ENCODE peak calls at places on chromosomes 6 and 20, in six cellular contexts. I, G, Q, W, D and O are unnamed samples.
A peak's percentile ranks its signal among the peaks of the same experiment; 100 is the strongest.

GRCh38 chr6:33772114-33772830 is 16.7 kb downstream of the LEMD2 start:
- DNase-seq in I (no peak), G (no peak), Q (no peak), W (no peak), D (no peak), O (no peak)

GRCh38 chr6:112744827-112745226 is 397.7 kb downstream of the RFPL4B start:
- DNase-seq in I (no peak), G (no peak), Q (no peak), W (no peak), D (no peak), O (no peak)

GRCh38 chr6:27545271-27546046 is 72.6 kb upstream of the ZNF184 start:
- DNase-seq in I (no peak), G (no peak), Q (no peak), W (no peak), D (no peak), O (no peak)

GRCh38 chr20:59144179-59144830 is 19.3 kb upstream of the ZNF831 start:
- DNase-seq in I (peak; percentile 41), G (no peak), Q (no peak), W (no peak), D (no peak), O (no peak)

GRCh38 chr20:42219005-42219404 is 600.8 kb upstream of the CHD6 start:
- DNase-seq in I (no peak), G (no peak), Q (no peak), W (no peak), D (no peak), O (no peak)

GRCh38 chr6:128443553-128443952 is 76.8 kb downstream of the PTPRK start:
- DNase-seq in I (no peak), G (no peak), Q (no peak), W (no peak), D (no peak), O (no peak)

GRCh38 chr6:113629940-113630339 is 227.2 kb upstream of the MARCKS start:
- DNase-seq in I (no peak), G (no peak), Q (no peak), W (no peak), D (no peak), O (no peak)

GRCh38 chr6:82364087-82365010 is 732 bp downstream of the TPBG start:
- DNase-seq in I (peak; percentile 76), G (no peak), Q (peak; percentile 76), W (no peak), D (peak; percentile 46), O (peak; percentile 35)

GRCh38 chr6:113813207-113813606 is 43.9 kb upstream of the MARCKS start:
- DNase-seq in I (no peak), G (no peak), Q (no peak), W (no peak), D (no peak), O (no peak)

GRCh38 chr6:106731144-106731842 is 101.9 kb downstream of the QRSL1 start:
- DNase-seq in I (no peak), G (no peak), Q (no peak), W (no peak), D (peak; percentile 71), O (no peak)

GRCh38 chr20:24111858-24112257 is 123.3 kb upstream of the GGTLC1 start:
- DNase-seq in I (no peak), G (no peak), Q (no peak), W (no peak), D (no peak), O (no peak)

GRCh38 chr6:122432816-122433215 is 33.4 kb downstream of the HSF2 start:
- DNase-seq in I (no peak), G (no peak), Q (no peak), W (no peak), D (no peak), O (no peak)

GRCh38 chr6:9250852-9251251 is 815.5 kb upstream of the SLC35B3 start:
- DNase-seq in I (no peak), G (no peak), Q (no peak), W (no peak), D (peak; percentile 12), O (peak; percentile 61)

GRCh38 chr6:52558266-52559000 is 18.4 kb downstream of the TRAM2 start:
- DNase-seq in I (no peak), G (no peak), Q (no peak), W (no peak), D (no peak), O (no peak)

GRCh38 chr6:16623029-16623653 is 138.1 kb downstream of the ATXN1 start:
- DNase-seq in I (no peak), G (no peak), Q (no peak), W (no peak), D (no peak), O (no peak)

GRCh38 chr6:157020398-157021266 is 243.5 kb downstream of the ARID1B start:
- DNase-seq in I (no peak), G (peak; percentile 95), Q (no peak), W (no peak), D (peak; percentile 65), O (peak; percentile 40)

GRCh38 chr20:6480328-6481030 is 287.0 kb upstream of the BMP2 start:
- DNase-seq in I (no peak), G (no peak), Q (no peak), W (no peak), D (no peak), O (peak; percentile 19)

GRCh38 chr6:52788478-52788877 is 15.1 kb downstream of the GSTA1 start:
- DNase-seq in I (no peak), G (no peak), Q (no peak), W (no peak), D (no peak), O (no peak)

GRCh38 chr6:71400852-71401251 is 112.2 kb downstream of the OGFRL1 start:
- DNase-seq in I (no peak), G (no peak), Q (no peak), W (no peak), D (no peak), O (no peak)

GRCh38 chr6:5175195-5175594 is 85.6 kb downstream of the LYRM4 start:
- DNase-seq in I (no peak), G (no peak), Q (no peak), W (no peak), D (no peak), O (no peak)

GRCh38 chr20:62238569-62239277 is 402 bp downstream of the OSBPL2 start:
- DNase-seq in I (no peak), G (no peak), Q (no peak), W (no peak), D (peak; percentile 55), O (peak; percentile 30)
- H3K4me1 ChIP-seq in I (peaks cover 61% of the 10 kb centered on the region), G (peaks cover 35% of the 10 kb centered on the region), Q (peaks cover 20% of the 10 kb centered on the region), W (peaks cover 55% of the 10 kb centered on the region), D (peaks cover 20% of the 10 kb centered on the region), O (no peaks in the 10 kb centered on the region)

DNA sequence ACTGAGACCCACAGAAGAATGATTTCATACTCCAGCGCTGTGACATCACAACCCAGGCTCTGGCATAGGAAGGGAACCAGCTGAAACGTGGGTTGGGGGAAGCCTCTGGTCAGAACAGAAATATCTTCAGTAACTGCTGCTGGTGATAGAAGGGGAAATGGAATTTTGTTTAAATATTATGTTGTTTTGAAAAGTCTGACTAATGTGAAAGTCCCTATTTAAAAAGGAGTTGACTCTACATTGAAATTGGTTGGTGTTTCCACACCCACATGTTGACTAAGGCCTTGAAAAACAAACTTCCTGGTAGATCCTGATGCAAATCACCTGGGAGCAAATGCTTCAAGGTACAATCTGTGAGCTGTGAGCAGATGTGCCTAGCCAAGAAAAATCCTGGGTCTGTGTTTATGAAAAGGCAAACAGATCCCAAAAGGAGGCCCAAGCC is 24.5 kb upstream of the TCP11 start:
- DNase-seq in I (no peak), G (no peak), Q (no peak), W (no peak), D (peak; percentile 26), O (no peak)
- TF ChIP-seq POLR2AphosphoS5 in I (no peak), G (no peak), Q (no peak), W (no peak), D (peak; percentile 15), O (no peak)

GRCh38 chr6:86859513-86859912 is 77.8 kb upstream of the HTR1E start:
- DNase-seq in I (no peak), G (no peak), Q (no peak), W (no peak), D (no peak), O (no peak)
- TF ChIP-seq CTCF in I (no peak), G (no peak), Q (no peak), W (no peak), D (no peak), O (no peak)

DNA sequence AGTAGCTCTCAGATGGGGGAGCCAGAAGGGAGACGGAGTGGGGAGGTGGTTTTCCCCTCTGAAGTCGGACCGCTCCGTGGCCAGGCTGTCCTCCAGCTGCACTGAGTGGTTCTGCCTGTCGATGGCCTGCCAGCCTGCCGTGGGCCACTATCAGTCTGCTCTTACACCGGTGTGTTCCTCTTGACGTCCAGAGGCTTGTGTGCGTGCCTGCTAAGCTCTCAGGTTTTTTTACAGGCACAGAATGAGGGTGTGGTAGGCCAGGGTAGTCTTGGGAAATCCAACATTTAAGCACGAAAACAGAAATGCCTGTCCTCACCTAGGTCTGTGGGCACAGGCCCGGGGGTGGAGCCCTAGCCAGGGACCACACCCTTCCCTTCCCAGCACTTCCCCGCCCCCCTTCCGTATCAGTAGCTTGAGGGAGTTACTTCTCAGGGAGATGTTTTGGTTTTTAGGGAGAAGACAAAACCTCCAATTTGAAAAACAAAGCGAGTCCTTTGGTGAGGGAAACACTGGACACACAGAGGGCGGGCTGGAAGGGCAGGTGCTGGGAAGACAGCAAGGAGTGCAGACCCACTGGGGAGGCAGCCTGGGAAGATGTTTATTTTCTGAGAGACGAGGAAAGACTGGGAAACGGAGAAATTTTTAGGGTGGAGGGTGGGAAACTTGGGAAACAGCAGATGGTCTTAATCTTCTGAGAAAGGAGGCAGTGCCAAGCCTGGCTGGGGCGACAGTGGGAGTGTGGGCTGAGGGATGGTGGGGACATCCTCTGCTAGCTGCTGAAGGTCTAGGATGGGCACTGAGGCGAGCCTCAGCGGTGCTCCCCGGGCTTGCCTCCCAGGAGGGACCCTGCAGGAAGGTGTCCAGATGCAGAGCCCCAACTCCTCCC is 106.5 kb downstream of the LY86 start:
- DNase-seq in I (peak; percentile 83), G (no peak), Q (peak; percentile 57), W (no peak), D (peak; percentile 86), O (no peak)
- H3K4me1 ChIP-seq in I (peaks cover 31% of the 10 kb centered on the region), G (peaks cover 53% of the 10 kb centered on the region), Q (peaks cover 22% of the 10 kb centered on the region), W (peaks cover 53% of the 10 kb centered on the region), D (peaks cover 33% of the 10 kb centered on the region), O (no peaks in the 10 kb centered on the region)

GRCh38 chr20:31590717-31591225 is 14.3 kb upstream of the ID1 start:
- DNase-seq in I (no peak), G (no peak), Q (no peak), W (no peak), D (no peak), O (no peak)

GRCh38 chr20:31593221-31594001 is 11.7 kb upstream of the ID1 start:
- DNase-seq in I (no peak), G (no peak), Q (no peak), W (no peak), D (peak; percentile 94), O (peak; percentile 64)

GRCh38 chr20:31587545-31588389 is 17.3 kb upstream of the ID1 start:
- DNase-seq in I (peak; percentile 85), G (no peak), Q (no peak), W (no peak), D (peak; percentile 69), O (no peak)
- TF ChIP-seq POLR2AphosphoS5 in I (peak; percentile 42), G (peak; percentile 67), Q (no peak), W (no peak), D (no peak), O (no peak)